ENCODE peak calls at places on chromosomes 13 and 19, in seven cellular contexts. P is PC-9, K is thoracic aorta, B is keratinocyte, J is colonic mucosa, H is stomach, F is tibial nerve. S is an unnamed sample. For H3K27me3, the result is how much of the 10 kb centered on the place peaks cover.

GRCh38 chr19:867301-867793 is 7.9 kb downstream of the CFD start:
- DNase-seq in F (no peak), P (no peak), K (no peak), J (no peak), H (no peak), B (no peak), S (no peak)

GRCh38 chr13:50104493-50104892 is 89.2 kb downstream of the KCNRG start:
- DNase-seq in K (no peak), B (no peak), H (no peak), J (no peak), P (no peak), F (no peak), S (no peak)

GRCh38 chr13:95296326-95296939 is 4.8 kb downstream of the ABCC4 start:
- DNase-seq in P (peak), F (no peak), B (no peak), H (peak), K (no peak), J (peak), S (peak)

GRCh38 chr19:55362990-55363716 is at the start of gene GARIN5B:
- DNase-seq in H (no peak), K (no peak), B (no peak), J (no peak), P (no peak), F (no peak), S (no peak)

GRCh38 chr13:106378263-106378662 is 157.2 kb downstream of the EFNB2 start:
- DNase-seq in F (no peak), B (no peak), P (no peak), J (no peak), H (no peak), K (no peak), S (no peak)

GRCh38 chr19:38852231-38853044 is 2.7 kb upstream of the HNRNPL start:
- DNase-seq in F (peak), J (peak), H (peak), K (peak), B (no peak), P (peak), S (peak)

GRCh38 chr19:4304509-4305252 is at the start of gene FSD1:
- DNase-seq in B (no peak), F (no peak), P (no peak), J (no peak), H (no peak), K (no peak), S (peak)

GRCh38 chr19:16714702-16715294 is 4.8 kb upstream of the NWD1 start:
- DNase-seq in H (peak), J (peak), K (no peak), P (peak), F (peak), B (peak), S (peak)

GRCh38 chr13:113623491-113624234 is 34.3 kb downstream of the ATP4B start:
- DNase-seq in K (no peak), F (no peak), H (no peak), B (no peak), J (no peak), P (no peak), S (no peak)

GRCh38 chr13:74450976-74451375 is 316.8 kb upstream of the KLF12 start:
- DNase-seq in P (no peak), F (no peak), K (no peak), B (no peak), J (no peak), H (no peak), S (no peak)

GRCh38 chr13:114111577-114111976 is 20.8 kb downstream of the RASA3 start:
- DNase-seq in H (no peak), F (peak), K (no peak), B (no peak), P (no peak), J (no peak), S (no peak)

GRCh38 chr19:9937001-9937411 is 691 bp upstream of the OLFM2 start:
- DNase-seq in H (no peak), J (no peak), B (no peak), K (no peak), P (no peak), F (no peak), S (no peak)

GRCh38 chr19:9935409-9936062 is 779 bp downstream of the OLFM2 start:
- DNase-seq in F (no peak), K (no peak), P (no peak), J (no peak), B (no peak), H (no peak), S (no peak)

GRCh38 chr19:9934132-9934950 is 2.0 kb downstream of the OLFM2 start:
- DNase-seq in K (no peak), J (peak), B (no peak), F (peak), H (peak), P (peak), S (peak)

GRCh38 chr19:9939301-9939913 is 3.1 kb upstream of the OLFM2 start:
- DNase-seq in P (no peak), B (no peak), J (no peak), F (no peak), K (no peak), H (no peak), S (no peak)

DNA sequence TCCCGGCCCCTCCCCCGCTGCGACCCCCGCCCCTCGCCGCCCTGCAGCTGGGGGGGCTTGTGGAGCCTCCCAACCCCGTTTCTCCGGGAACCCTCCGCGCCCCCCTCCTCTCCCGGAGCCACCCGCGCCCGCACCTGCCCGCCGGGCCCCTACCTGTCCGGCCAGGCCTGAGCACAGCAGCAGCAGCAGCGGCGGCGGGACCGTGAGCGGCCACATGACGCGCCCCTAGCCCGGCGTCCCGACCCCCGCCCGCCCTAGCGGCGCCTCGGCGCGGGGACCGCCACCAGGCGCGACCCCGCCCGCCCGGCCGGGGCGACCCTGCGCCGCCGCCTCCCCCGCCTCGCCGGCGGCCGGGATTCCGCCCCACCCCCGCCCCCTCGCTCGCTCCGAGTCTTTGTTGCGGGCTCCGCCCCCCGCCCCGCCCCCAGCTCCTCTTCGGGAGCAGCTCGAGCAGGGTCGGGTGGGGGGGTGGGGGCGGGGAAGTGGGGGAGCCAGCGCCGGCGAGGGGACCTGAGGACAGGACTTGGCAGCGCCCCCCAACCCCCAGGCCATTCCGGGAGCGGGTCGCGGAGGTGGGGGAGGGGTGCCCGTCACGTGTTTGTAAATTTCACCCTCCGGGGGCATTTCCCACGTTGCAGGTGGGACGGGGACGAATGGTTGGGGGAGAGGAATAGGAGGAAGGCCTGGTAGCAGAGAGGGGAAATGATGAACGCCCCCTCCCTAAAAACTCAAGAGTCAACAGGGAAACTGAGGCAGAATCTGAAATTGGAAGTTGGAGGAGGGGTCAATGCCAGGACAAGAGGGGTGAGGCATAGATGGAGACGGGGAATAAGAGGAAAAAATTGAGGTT is at the start of gene OLFM2:
- DNase-seq in J (no peak), P (no peak), B (no peak), F (no peak), K (no peak), H (no peak), S (no peak)
- H3K27ac ChIP-seq in J (no peak), P (no peak), B (no peak), F (no peak), K (no peak), H (peak), S (no peak)

GRCh38 chr13:102191951-102192461 is 209.8 kb downstream of the FGF14 start:
- DNase-seq in K (no peak), H (no peak), P (no peak), F (no peak), B (peak), J (no peak), S (no peak)

GRCh38 chr13:102195566-102196462 is 206.0 kb downstream of the FGF14 start:
- DNase-seq in P (no peak), H (no peak), J (no peak), B (no peak), K (no peak), F (no peak), S (no peak)

GRCh38 chr13:102198418-102199322 is 203.2 kb downstream of the FGF14 start:
- DNase-seq in F (no peak), J (no peak), K (no peak), P (no peak), H (no peak), B (no peak), S (no peak)

GRCh38 chr13:102197193-102197592 is 204.7 kb downstream of the FGF14 start:
- DNase-seq in F (no peak), K (no peak), P (no peak), B (no peak), J (no peak), H (no peak), S (no peak)
- TF ChIP-seq CTCF in F (no peak), K (no peak), P (peak), B (peak), J (no peak), H (no peak), S (no peak)

DNA sequence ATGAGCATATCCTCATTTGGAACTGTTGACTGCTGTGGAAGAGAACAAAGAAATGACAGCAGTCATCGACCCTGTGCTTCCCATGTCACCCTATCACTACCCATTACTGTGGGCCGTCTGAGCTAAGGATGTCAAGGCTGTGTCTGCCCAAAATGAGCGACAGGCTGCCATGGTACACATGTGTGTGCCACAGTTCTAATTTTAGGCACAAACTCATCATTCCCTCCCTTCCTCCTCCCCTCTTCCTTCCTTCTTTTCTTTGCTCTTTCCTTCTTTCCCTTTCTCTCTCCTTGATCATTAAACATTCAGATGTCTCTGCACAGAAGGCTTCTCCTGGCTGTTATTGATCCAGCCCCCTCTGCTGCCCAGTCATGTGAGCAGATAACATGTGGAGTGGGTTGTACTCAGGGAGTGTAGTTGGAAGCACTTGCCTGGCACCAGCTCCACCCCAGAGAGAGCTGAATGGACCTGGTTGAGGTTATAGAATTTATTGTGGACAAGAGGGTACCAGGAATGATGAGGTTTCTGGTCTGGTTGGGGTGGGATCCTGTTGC is 6.3 kb downstream of the FGF9 start:
- DNase-seq in P (no peak), J (no peak), H (no peak), F (no peak), B (no peak), K (no peak), S (no peak)
- H3K27me3 ChIP-seq in P (half or more), J (under half), H (under half), F (under half), B (under half), K (under half), S (under half)

DNA sequence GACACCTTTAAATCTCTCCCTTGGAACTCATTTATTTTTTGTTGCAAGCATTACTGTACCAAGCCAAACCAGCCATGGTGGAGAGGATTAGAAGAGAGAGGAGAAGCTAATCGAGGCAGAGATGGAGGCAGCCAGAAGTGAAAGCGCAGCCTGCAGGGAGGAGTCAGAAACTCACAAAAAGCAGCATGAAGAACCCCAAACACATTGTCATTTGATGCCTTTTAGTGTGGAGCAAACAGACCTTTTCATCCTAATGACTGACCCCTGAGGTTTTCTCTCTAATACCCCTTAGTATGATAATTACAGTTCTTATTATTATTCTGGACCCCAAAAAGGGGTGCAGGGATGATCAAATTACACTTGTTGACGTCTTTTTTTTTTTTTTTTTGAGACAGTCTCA is 62.5 kb downstream of the TNFRSF19 start:
- DNase-seq in P (no peak), H (no peak), B (no peak), F (no peak), J (no peak), K (no peak), S (no peak)
- H3K27ac ChIP-seq in P (no peak), H (no peak), B (no peak), F (no peak), J (no peak), K (no peak), S (no peak)